ENCODE peak calls at places on chromosomes 5 and 9, in eight cellular contexts. I is uterus; M is activated CD4-positive, alpha-beta memory T cell treated with anti-CD3 and anti-CD28 coated beads, Interleukin-2, amount 10 ng/mL, durations not matched to agents 7 days and 5 days; B is activated CD4-positive, alpha-beta T cell treated with anti-CD3 and anti-CD28 coated beads, Interleukin-2, amount 50 U/mL, for 1 hour; H is NCI-H1436; X is activated naive CD4-positive, alpha-beta T cell treated with anti-CD3 and anti-CD28 coated beads for 36 hours; L is non-pigmented ciliary epithelial cell; Q is fibroblast of the aortic adventitia. T is an unnamed sample.
A peak's percentile ranks its signal among the peaks of the same experiment; 100 is the strongest.

GRCh38 chr5:10503997-10504761 is 59.7 kb upstream of the ANKRD33B start:
- DNase-seq in I (no peak), X (no peak), L (no peak), B (no peak), Q (no peak), H (no peak), M (no peak), T (no peak)

GRCh38 chr9:106393226-106393625 is 469.7 kb upstream of the ZNF462 start:
- DNase-seq in Q (no peak), B (no peak), X (no peak), H (no peak), I (no peak), L (no peak), M (no peak), T (no peak)

GRCh38 chr9:33868430-33869000 is 51.6 kb downstream of the UBE2R2 start:
- DNase-seq in L (no peak), B (no peak), I (no peak), H (no peak), X (no peak), Q (peak; percentile 85), M (no peak), T (no peak)

GRCh38 chr9:115202960-115203751 is 85.2 kb upstream of the TNC start:
- DNase-seq in H (no peak), M (no peak), X (no peak), I (peak; percentile 25), L (no peak), B (no peak), Q (peak; percentile 76), T (no peak)

GRCh38 chr5:10667431-10668057 is 93.5 kb downstream of the DAP start:
- DNase-seq in L (no peak), H (no peak), X (no peak), I (no peak), B (no peak), Q (no peak), M (no peak), T (no peak)

GRCh38 chr5:164054461-164054860 is 549.0 kb downstream of the MAT2B start:
- DNase-seq in M (no peak), I (no peak), B (no peak), Q (peak; percentile 27), H (no peak), X (no peak), L (no peak), T (no peak)

GRCh38 chr9:14942037-14942436 is 31.8 kb upstream of the FREM1 start:
- DNase-seq in X (no peak), L (no peak), I (peak; percentile 47), H (no peak), Q (no peak), M (no peak), B (no peak), T (no peak)

GRCh38 chr9:18626046-18626698 is 152.2 kb downstream of the ADAMTSL1 start:
- DNase-seq in I (no peak), M (no peak), X (no peak), B (no peak), H (no peak), Q (no peak), L (no peak), T (no peak)

GRCh38 chr9:7542648-7543165 is 256.9 kb downstream of the DMAC1 start:
- DNase-seq in L (no peak), I (no peak), M (no peak), X (no peak), Q (no peak), B (no peak), H (no peak), T (no peak)

GRCh38 chr5:138754699-138755057 is 1.5 kb downstream of the CTNNA1 start:
- DNase-seq in I (no peak), X (no peak), M (no peak), L (no peak), H (no peak), Q (no peak), B (no peak), T (no peak)

GRCh38 chr5:112921031-112921832 is 795 bp downstream of the REEP5 start:
- DNase-seq in H (peak; percentile 43), B (peak; percentile 47), X (peak; percentile 64), I (peak; percentile 72), Q (peak; percentile 54), M (peak; percentile 54), L (no peak), T (peak; percentile 5)

GRCh38 chr9:91092214-91092613 is 269.5 kb downstream of the AUH start:
- DNase-seq in X (no peak), B (no peak), M (no peak), Q (no peak), L (no peak), I (no peak), H (no peak), T (no peak)